ENCODE peak calls at places on chromosomes 7 and 10, in six cellular contexts. I, A, R, W, S and E are unnamed samples.

GRCh38 chr7:151060416-151061234 is 1.2 kb downstream of the SLC4A2 start:
- DNase-seq in I (no peak), A (no peak), R (peak), W (no peak), S (peak), E (no peak)

GRCh38 chr10:60299961-60300883 is 89.5 kb downstream of the ANK3 start:
- DNase-seq in I (no peak), A (no peak), R (peak), W (no peak), S (no peak), E (no peak)

GRCh38 chr7:155984028-155984607 is 171.9 kb upstream of the SHH start:
- DNase-seq in I (no peak), A (no peak), R (no peak), W (no peak), S (no peak), E (no peak)

GRCh38 chr7:88835147-88835728 is 39.7 kb upstream of the TEX47 start:
- DNase-seq in I (no peak), A (no peak), R (peak), W (no peak), S (peak), E (peak)

GRCh38 chr7:48424731-48425130 is 253.5 kb downstream of the ABCA13 start:
- DNase-seq in I (no peak), A (no peak), R (peak), W (no peak), S (peak), E (no peak)

GRCh38 chr7:98616381-98617050 is 569 bp upstream of the NPTX2 start:
- DNase-seq in I (no peak), A (no peak), R (peak), W (no peak), S (no peak), E (no peak)

GRCh38 chr10:3451516-3452185 is 279.1 kb upstream of the PITRM1 start:
- DNase-seq in I (no peak), A (no peak), R (no peak), W (no peak), S (no peak), E (no peak)

GRCh38 chr10:112071596-112072133 is 111.9 kb downstream of the GPAM start:
- DNase-seq in I (no peak), A (no peak), R (no peak), W (no peak), S (no peak), E (peak)

GRCh38 chr10:29734980-29735627 is 100.3 kb upstream of the SVIL start:
- DNase-seq in I (no peak), A (peak), R (peak), W (peak), S (peak), E (no peak)

GRCh38 chr10:29279779-29280535 is 8.9 kb upstream of the LYZL1 start:
- DNase-seq in I (no peak), A (no peak), R (no peak), W (no peak), S (no peak), E (no peak)

GRCh38 chr10:607545-608196 is 81.8 kb downstream of the DIP2C start:
- DNase-seq in I (no peak), A (no peak), R (peak), W (no peak), S (no peak), E (no peak)

GRCh38 chr10:5511885-5512280 is 12.5 kb upstream of the CALML5 start:
- DNase-seq in I (no peak), A (no peak), R (no peak), W (no peak), S (no peak), E (no peak)

GRCh38 chr7:100892364-100893317 is 3.0 kb downstream of the ACHE start:
- DNase-seq in I (no peak), A (no peak), R (no peak), W (no peak), S (no peak), E (no peak)

GRCh38 chr10:30464675-30465074 is 30.7 kb downstream of the MAP3K8 start:
- DNase-seq in I (no peak), A (no peak), R (no peak), W (no peak), S (no peak), E (no peak)

GRCh38 chr7:77685219-77685618 is 11.0 kb upstream of the RSBN1L start:
- DNase-seq in I (no peak), A (no peak), R (no peak), W (no peak), S (no peak), E (no peak)

GRCh38 chr10:116014326-116014725 is 258.7 kb downstream of the GFRA1 start:
- DNase-seq in I (no peak), A (no peak), R (no peak), W (no peak), S (no peak), E (no peak)